ENCODE peak calls at places on chromosomes 16 and 17, in seven cellular contexts. One of them, this sample, is unnamed.

GRCh38 chr16:2979669-2980226 is 498 bp downstream of the PKMYT1 start:
- DNase-seq in MM.1S: no peak
- DNase-seq in stomach: no peak
- DNase-seq in IMR-90: peak
- DNase-seq in sigmoid colon: no peak
- DNase-seq in Peyer's patch: no peak
- DNase-seq in fibroblast of pulmonary artery: no peak
- DNase-seq in this sample: peak

GRCh38 chr16:89577055-89577759 is 1.6 kb downstream of the CPNE7 start:
- DNase-seq in MM.1S: no peak
- DNase-seq in stomach: no peak
- DNase-seq in IMR-90: no peak
- DNase-seq in sigmoid colon: no peak
- DNase-seq in Peyer's patch: no peak
- DNase-seq in fibroblast of pulmonary artery: no peak
- DNase-seq in this sample: peak

GRCh38 chr16:23948949-23949392 is 113.2 kb downstream of the PRKCB start:
- DNase-seq in MM.1S: no peak
- DNase-seq in stomach: peak
- DNase-seq in IMR-90: no peak
- DNase-seq in sigmoid colon: no peak
- DNase-seq in Peyer's patch: no peak
- DNase-seq in fibroblast of pulmonary artery: no peak
- DNase-seq in this sample: no peak

GRCh38 chr16:88561485-88562369 is 8.5 kb upstream of the ZC3H18 start:
- DNase-seq in MM.1S: peak
- DNase-seq in stomach: peak
- DNase-seq in IMR-90: peak
- DNase-seq in sigmoid colon: no peak
- DNase-seq in Peyer's patch: no peak
- DNase-seq in fibroblast of pulmonary artery: peak
- DNase-seq in this sample: no peak

GRCh38 chr17:27824176-27824575 is 23.8 kb upstream of the NOS2 start:
- DNase-seq in MM.1S: no peak
- DNase-seq in stomach: no peak
- DNase-seq in IMR-90: no peak
- DNase-seq in sigmoid colon: no peak
- DNase-seq in Peyer's patch: no peak
- DNase-seq in fibroblast of pulmonary artery: no peak
- DNase-seq in this sample: no peak

GRCh38 chr17:3738562-3739295 is 15.0 kb downstream of the HASPIN start:
- DNase-seq in MM.1S: no peak
- DNase-seq in stomach: peak
- DNase-seq in IMR-90: peak
- DNase-seq in sigmoid colon: no peak
- DNase-seq in Peyer's patch: peak
- DNase-seq in fibroblast of pulmonary artery: no peak
- DNase-seq in this sample: peak

GRCh38 chr16:85592700-85593502 is 20.2 kb upstream of the GSE1 start:
- DNase-seq in MM.1S: no peak
- DNase-seq in stomach: no peak
- DNase-seq in IMR-90: peak
- DNase-seq in sigmoid colon: no peak
- DNase-seq in Peyer's patch: no peak
- DNase-seq in fibroblast of pulmonary artery: no peak
- DNase-seq in this sample: no peak

GRCh38 chr17:37358098-37358829 is 17.5 kb upstream of the C17orf78 start:
- DNase-seq in MM.1S: peak
- DNase-seq in stomach: peak
- DNase-seq in IMR-90: peak
- DNase-seq in sigmoid colon: peak
- DNase-seq in Peyer's patch: peak
- DNase-seq in fibroblast of pulmonary artery: peak
- DNase-seq in this sample: peak

GRCh38 chr16:2223375-2224182 is at the start of gene E4F1:
- DNase-seq in MM.1S: peak
- DNase-seq in stomach: peak
- DNase-seq in IMR-90: peak
- DNase-seq in sigmoid colon: peak
- DNase-seq in Peyer's patch: peak
- DNase-seq in fibroblast of pulmonary artery: peak
- DNase-seq in this sample: peak

GRCh38 chr17:36493956-36494355 is 7.5 kb downstream of the ZNHIT3 start:
- DNase-seq in MM.1S: no peak
- DNase-seq in stomach: no peak
- DNase-seq in IMR-90: no peak
- DNase-seq in sigmoid colon: no peak
- DNase-seq in Peyer's patch: no peak
- DNase-seq in fibroblast of pulmonary artery: no peak
- DNase-seq in this sample: no peak

GRCh38 chr17:73228748-73229236 is 32.9 kb downstream of the CPSF4L start:
- DNase-seq in MM.1S: peak
- DNase-seq in stomach: peak
- DNase-seq in IMR-90: peak
- DNase-seq in sigmoid colon: peak
- DNase-seq in Peyer's patch: peak
- DNase-seq in fibroblast of pulmonary artery: peak
- DNase-seq in this sample: peak

GRCh38 chr17:31072186-31072585 is 22.6 kb upstream of the NF1 start:
- DNase-seq in MM.1S: no peak
- DNase-seq in stomach: no peak
- DNase-seq in IMR-90: peak
- DNase-seq in sigmoid colon: no peak
- DNase-seq in Peyer's patch: no peak
- DNase-seq in fibroblast of pulmonary artery: peak
- DNase-seq in this sample: peak

GRCh38 chr17:15220785-15221184 is 44.3 kb downstream of the PMP22 start:
- DNase-seq in MM.1S: no peak
- DNase-seq in stomach: no peak
- DNase-seq in IMR-90: no peak
- DNase-seq in sigmoid colon: no peak
- DNase-seq in Peyer's patch: no peak
- DNase-seq in fibroblast of pulmonary artery: peak
- DNase-seq in this sample: no peak

GRCh38 chr16:65121870-65122723 is at the start of gene CDH11:
- DNase-seq in MM.1S: no peak
- DNase-seq in stomach: peak
- DNase-seq in IMR-90: peak
- DNase-seq in sigmoid colon: peak
- DNase-seq in Peyer's patch: peak
- DNase-seq in fibroblast of pulmonary artery: peak
- DNase-seq in this sample: no peak

GRCh38 chr17:13777003-13777402 is 175.3 kb upstream of the HS3ST3A1 start:
- DNase-seq in MM.1S: no peak
- DNase-seq in stomach: no peak
- DNase-seq in IMR-90: no peak
- DNase-seq in sigmoid colon: no peak
- DNase-seq in Peyer's patch: no peak
- DNase-seq in fibroblast of pulmonary artery: peak
- DNase-seq in this sample: no peak

GRCh38 chr16:6206080-6206479 is 1108.5 kb upstream of the EEF2KMT start:
- DNase-seq in MM.1S: no peak
- DNase-seq in stomach: no peak
- DNase-seq in IMR-90: no peak
- DNase-seq in sigmoid colon: no peak
- DNase-seq in Peyer's patch: peak
- DNase-seq in fibroblast of pulmonary artery: no peak
- DNase-seq in this sample: no peak

GRCh38 chr16:85988723-85989313 is 89.9 kb downstream of the IRF8 start:
- DNase-seq in MM.1S: peak
- DNase-seq in stomach: no peak
- DNase-seq in IMR-90: no peak
- DNase-seq in sigmoid colon: peak
- DNase-seq in Peyer's patch: no peak
- DNase-seq in fibroblast of pulmonary artery: no peak
- DNase-seq in this sample: no peak

GRCh38 chr16:89490386-89491237 is at the start of gene ANKRD11:
- DNase-seq in MM.1S: peak
- DNase-seq in stomach: peak
- DNase-seq in IMR-90: peak
- DNase-seq in sigmoid colon: peak
- DNase-seq in Peyer's patch: peak
- DNase-seq in fibroblast of pulmonary artery: peak
- DNase-seq in this sample: peak

DNA sequence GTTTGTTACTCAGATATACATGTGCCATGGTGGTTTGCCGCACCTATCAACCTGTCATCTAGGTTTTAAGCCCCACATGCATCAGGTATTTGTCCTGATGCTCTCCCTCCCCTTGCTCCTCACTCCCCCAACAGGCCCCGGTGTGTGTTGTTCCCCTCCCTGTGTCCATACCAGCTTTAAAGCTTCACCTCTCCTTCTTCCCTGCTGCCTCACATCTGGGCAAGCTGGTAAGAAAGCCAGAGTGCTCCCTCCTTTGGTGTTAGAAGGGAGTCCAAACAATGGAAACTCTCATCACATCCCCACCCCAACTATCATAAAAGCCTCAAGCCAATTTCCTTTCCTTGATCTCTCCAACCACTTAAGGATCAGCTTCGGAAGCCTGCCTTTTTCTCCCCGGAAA is 1115.6 kb upstream of the GOT2 start:
- DNase-seq in MM.1S: no peak
- DNase-seq in stomach: no peak
- DNase-seq in IMR-90: no peak
- DNase-seq in sigmoid colon: no peak
- DNase-seq in Peyer's patch: no peak
- DNase-seq in fibroblast of pulmonary artery: no peak
- DNase-seq in this sample: no peak
- H3K4me3 ChIP-seq in MM.1S: no peak
- H3K4me3 ChIP-seq in stomach: no peak
- H3K4me3 ChIP-seq in IMR-90: no peak
- H3K4me3 ChIP-seq in sigmoid colon: no peak
- H3K4me3 ChIP-seq in Peyer's patch: no peak
- H3K4me3 ChIP-seq in fibroblast of pulmonary artery: no peak
- H3K4me3 ChIP-seq in this sample: no peak

GRCh38 chr16:56610609-56611111 is 2.3 kb downstream of the MT2A start:
- DNase-seq in MM.1S: no peak
- DNase-seq in stomach: no peak
- DNase-seq in IMR-90: peak
- DNase-seq in sigmoid colon: no peak
- DNase-seq in Peyer's patch: no peak
- DNase-seq in fibroblast of pulmonary artery: peak
- DNase-seq in this sample: no peak

GRCh38 chr16:56608876-56609462 is 585 bp downstream of the MT2A start:
- DNase-seq in MM.1S: no peak
- DNase-seq in stomach: no peak
- DNase-seq in IMR-90: no peak
- DNase-seq in sigmoid colon: no peak
- DNase-seq in Peyer's patch: peak
- DNase-seq in fibroblast of pulmonary artery: peak
- DNase-seq in this sample: no peak

GRCh38 chr16:56610017-56610608 is 1.7 kb downstream of the MT2A start:
- DNase-seq in MM.1S: no peak
- DNase-seq in stomach: peak
- DNase-seq in IMR-90: peak
- DNase-seq in sigmoid colon: peak
- DNase-seq in Peyer's patch: peak
- DNase-seq in fibroblast of pulmonary artery: peak
- DNase-seq in this sample: peak

GRCh38 chr16:56608043-56608875 is at the start of gene MT2A:
- DNase-seq in MM.1S: peak
- DNase-seq in stomach: peak
- DNase-seq in IMR-90: peak
- DNase-seq in sigmoid colon: peak
- DNase-seq in Peyer's patch: peak
- DNase-seq in fibroblast of pulmonary artery: peak
- DNase-seq in this sample: peak

GRCh38 chr16:56609463-56609921 is 1.1 kb downstream of the MT2A start:
- DNase-seq in MM.1S: peak
- DNase-seq in stomach: peak
- DNase-seq in IMR-90: peak
- DNase-seq in sigmoid colon: peak
- DNase-seq in Peyer's patch: peak
- DNase-seq in fibroblast of pulmonary artery: peak
- DNase-seq in this sample: peak
- TF ChIP-seq CTCF in MM.1S: no peak
- TF ChIP-seq CTCF in stomach: no peak
- TF ChIP-seq CTCF in IMR-90: peak
- TF ChIP-seq CTCF in sigmoid colon: no peak
- TF ChIP-seq CTCF in Peyer's patch: no peak
- TF ChIP-seq CTCF in fibroblast of pulmonary artery: no peak
- TF ChIP-seq CTCF in this sample: no peak

DNA sequence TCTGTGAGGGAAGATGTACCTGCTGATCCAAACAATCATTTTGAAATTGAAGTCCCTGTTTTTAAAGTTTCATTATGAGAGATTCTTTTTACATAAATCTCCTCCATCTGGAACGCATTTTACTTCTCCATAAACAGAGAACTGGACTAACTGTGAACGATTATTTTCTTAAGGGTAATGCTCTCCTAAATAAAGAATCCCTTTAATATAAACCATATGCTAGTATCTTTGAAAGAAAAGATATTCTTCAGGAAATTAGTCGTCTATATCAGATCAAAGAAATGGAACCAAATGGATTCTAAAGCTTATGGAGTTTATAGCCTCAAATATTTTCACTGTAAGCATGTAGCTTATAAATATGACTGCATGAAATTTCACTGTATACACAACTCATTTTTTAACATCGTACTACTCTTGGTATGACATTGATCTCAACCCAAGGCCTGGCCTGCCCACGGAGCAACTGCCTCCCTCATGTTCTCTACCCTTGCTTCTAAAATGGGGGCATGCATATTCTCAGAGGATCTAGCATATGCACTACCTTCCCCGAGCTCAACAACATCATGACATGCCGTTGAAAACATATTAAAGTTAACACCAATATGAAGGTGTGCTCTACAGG is 66.4 kb downstream of the MYH10 start:
- DNase-seq in MM.1S: no peak
- DNase-seq in stomach: no peak
- DNase-seq in IMR-90: peak
- DNase-seq in sigmoid colon: no peak
- DNase-seq in Peyer's patch: no peak
- DNase-seq in fibroblast of pulmonary artery: no peak
- DNase-seq in this sample: no peak
- H3K4me3 ChIP-seq in MM.1S: no peak
- H3K4me3 ChIP-seq in stomach: no peak
- H3K4me3 ChIP-seq in IMR-90: no peak
- H3K4me3 ChIP-seq in sigmoid colon: no peak
- H3K4me3 ChIP-seq in Peyer's patch: no peak
- H3K4me3 ChIP-seq in fibroblast of pulmonary artery: no peak
- H3K4me3 ChIP-seq in this sample: no peak

GRCh38 chr16:71439531-71439930 is 2.3 kb downstream of the TLE7 start:
- DNase-seq in MM.1S: no peak
- DNase-seq in stomach: no peak
- DNase-seq in IMR-90: no peak
- DNase-seq in sigmoid colon: no peak
- DNase-seq in Peyer's patch: no peak
- DNase-seq in fibroblast of pulmonary artery: no peak
- DNase-seq in this sample: no peak

GRCh38 chr16:71441348-71441781 is 489 bp downstream of the TLE7 start:
- DNase-seq in MM.1S: no peak
- DNase-seq in stomach: no peak
- DNase-seq in IMR-90: no peak
- DNase-seq in sigmoid colon: no peak
- DNase-seq in Peyer's patch: no peak
- DNase-seq in fibroblast of pulmonary artery: no peak
- DNase-seq in this sample: no peak

GRCh38 chr16:71442041-71442440 is at the start of gene TLE7:
- DNase-seq in MM.1S: no peak
- DNase-seq in stomach: no peak
- DNase-seq in IMR-90: no peak
- DNase-seq in sigmoid colon: no peak
- DNase-seq in Peyer's patch: no peak
- DNase-seq in fibroblast of pulmonary artery: no peak
- DNase-seq in this sample: no peak

GRCh38 chr16:71443714-71444113 is 1.9 kb upstream of the TLE7 start:
- DNase-seq in MM.1S: no peak
- DNase-seq in stomach: no peak
- DNase-seq in IMR-90: no peak
- DNase-seq in sigmoid colon: no peak
- DNase-seq in Peyer's patch: no peak
- DNase-seq in fibroblast of pulmonary artery: no peak
- DNase-seq in this sample: no peak

GRCh38 chr16:71440669-71441347 is 1.0 kb downstream of the TLE7 start:
- DNase-seq in MM.1S: no peak
- DNase-seq in stomach: no peak
- DNase-seq in IMR-90: no peak
- DNase-seq in sigmoid colon: no peak
- DNase-seq in Peyer's patch: no peak
- DNase-seq in fibroblast of pulmonary artery: no peak
- DNase-seq in this sample: no peak
- TF ChIP-seq CTCF in MM.1S: peak
- TF ChIP-seq CTCF in stomach: no peak
- TF ChIP-seq CTCF in IMR-90: no peak
- TF ChIP-seq CTCF in sigmoid colon: no peak
- TF ChIP-seq CTCF in Peyer's patch: no peak
- TF ChIP-seq CTCF in fibroblast of pulmonary artery: no peak
- TF ChIP-seq CTCF in this sample: peak